ENCODE peak calls at places on chromosomes 13 and 19, in seven cellular contexts. One of them, this sample, is unnamed. For H3K4me1, the result is how much of the 10 kb centered on the place peaks cover.

GRCh38 chr19:36163813-36164212 is 11.6 kb upstream of the COX7A1 start:
- DNase-seq in lung: no peak
- DNase-seq in tibial nerve: no peak
- DNase-seq in GM23248: no peak
- DNase-seq in fibroblast of lung: no peak
- DNase-seq in mesenchymal stem cell: no peak
- DNase-seq in uterus: no peak
- DNase-seq in this sample: no peak

GRCh38 chr19:22335716-22336115 is 49.5 kb downstream of the ZNF729 start:
- DNase-seq in mesenchymal stem cell: no peak
- DNase-seq in lung: no peak
- DNase-seq in fibroblast of lung: no peak
- DNase-seq in uterus: no peak
- DNase-seq in tibial nerve: no peak
- DNase-seq in GM23248: no peak
- DNase-seq in this sample: no peak

GRCh38 chr13:27264181-27264580 is 6.4 kb upstream of the RASL11A start:
- DNase-seq in tibial nerve: no peak
- DNase-seq in GM23248: peak
- DNase-seq in lung: no peak
- DNase-seq in uterus: no peak
- DNase-seq in mesenchymal stem cell: peak
- DNase-seq in fibroblast of lung: peak
- DNase-seq in this sample: no peak

GRCh38 chr19:35882074-35882832 is 13.9 kb downstream of the APLP1 start:
- DNase-seq in lung: no peak
- DNase-seq in uterus: peak
- DNase-seq in fibroblast of lung: peak
- DNase-seq in mesenchymal stem cell: peak
- DNase-seq in tibial nerve: peak
- DNase-seq in GM23248: peak
- DNase-seq in this sample: peak

GRCh38 chr19:2391118-2391725 is 31.2 kb downstream of the TMPRSS9 start:
- DNase-seq in tibial nerve: peak
- DNase-seq in lung: no peak
- DNase-seq in fibroblast of lung: peak
- DNase-seq in mesenchymal stem cell: peak
- DNase-seq in uterus: peak
- DNase-seq in GM23248: peak
- DNase-seq in this sample: peak

GRCh38 chr13:76860706-76861105 is 25.5 kb downstream of the KCTD12 start:
- DNase-seq in mesenchymal stem cell: no peak
- DNase-seq in tibial nerve: no peak
- DNase-seq in uterus: no peak
- DNase-seq in lung: no peak
- DNase-seq in fibroblast of lung: no peak
- DNase-seq in GM23248: no peak
- DNase-seq in this sample: no peak

GRCh38 chr13:65892859-65893258 is 1337.3 kb downstream of the PCDH9 start:
- DNase-seq in mesenchymal stem cell: no peak
- DNase-seq in tibial nerve: no peak
- DNase-seq in fibroblast of lung: no peak
- DNase-seq in GM23248: no peak
- DNase-seq in lung: no peak
- DNase-seq in uterus: no peak
- DNase-seq in this sample: no peak

GRCh38 chr13:91132786-91133185 is 214.7 kb upstream of the MIR17HG start:
- DNase-seq in lung: no peak
- DNase-seq in mesenchymal stem cell: no peak
- DNase-seq in tibial nerve: no peak
- DNase-seq in GM23248: no peak
- DNase-seq in uterus: no peak
- DNase-seq in fibroblast of lung: peak
- DNase-seq in this sample: no peak

GRCh38 chr13:75226755-75227435 is 255.1 kb downstream of the TBC1D4 start:
- DNase-seq in tibial nerve: no peak
- DNase-seq in fibroblast of lung: peak
- DNase-seq in uterus: no peak
- DNase-seq in mesenchymal stem cell: peak
- DNase-seq in GM23248: peak
- DNase-seq in lung: peak
- DNase-seq in this sample: no peak

DNA sequence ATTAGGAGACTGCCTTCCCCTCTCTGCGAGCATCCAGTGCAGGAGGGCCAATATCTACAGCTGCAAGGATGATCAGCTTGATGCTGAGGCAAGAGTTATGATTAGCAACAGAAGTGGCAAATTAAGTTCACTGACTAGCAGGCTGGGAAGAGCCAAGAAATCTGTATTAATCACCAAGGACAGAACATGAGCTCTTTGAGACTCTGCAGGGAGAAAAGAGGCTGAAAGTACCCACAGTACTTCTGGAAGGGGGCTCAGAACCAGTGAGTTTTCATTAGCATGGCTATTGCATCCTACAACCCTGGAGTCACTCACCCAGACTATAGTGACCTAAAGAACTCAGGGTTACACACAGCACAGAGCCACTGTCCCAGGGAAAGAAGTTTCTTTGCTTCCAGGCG is 25.9 kb upstream of the MEDAG start:
- DNase-seq in fibroblast of lung: peak
- DNase-seq in mesenchymal stem cell: peak
- DNase-seq in GM23248: peak
- DNase-seq in uterus: no peak
- DNase-seq in tibial nerve: no peak
- DNase-seq in lung: no peak
- DNase-seq in this sample: no peak
- H3K4me1 ChIP-seq in fibroblast of lung: under half
- H3K4me1 ChIP-seq in mesenchymal stem cell: under half
- H3K4me1 ChIP-seq in GM23248: under half
- H3K4me1 ChIP-seq in uterus: under half
- H3K4me1 ChIP-seq in tibial nerve: under half
- H3K4me1 ChIP-seq in lung: under half
- H3K4me1 ChIP-seq in this sample: under half

DNA sequence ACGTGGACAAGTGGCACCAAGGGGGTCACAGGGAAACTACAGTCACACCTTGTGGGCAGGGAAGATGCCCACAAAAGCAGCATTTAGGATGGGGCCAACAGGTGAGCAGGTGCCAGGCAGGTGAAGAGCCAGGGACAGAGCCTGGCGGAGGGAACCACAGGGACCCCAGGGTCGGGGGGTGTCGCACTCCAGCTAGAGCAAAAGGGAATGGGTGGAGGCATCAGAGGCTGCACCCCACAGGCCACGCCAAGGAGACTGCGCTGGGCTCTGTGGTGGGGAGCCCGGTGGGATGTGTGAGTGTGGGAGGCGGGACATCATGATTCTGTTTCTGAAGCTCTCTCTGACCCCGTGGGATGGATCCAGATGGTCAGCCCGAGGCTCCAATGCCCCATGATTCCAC is 66.7 kb downstream of the EPS15L1 start:
- DNase-seq in uterus: no peak
- DNase-seq in lung: no peak
- DNase-seq in GM23248: no peak
- DNase-seq in mesenchymal stem cell: no peak
- DNase-seq in tibial nerve: no peak
- DNase-seq in fibroblast of lung: no peak
- DNase-seq in this sample: no peak
- H3K4me1 ChIP-seq in uterus: under half
- H3K4me1 ChIP-seq in lung: under half
- H3K4me1 ChIP-seq in GM23248: under half
- H3K4me1 ChIP-seq in mesenchymal stem cell: under half
- H3K4me1 ChIP-seq in tibial nerve: under half
- H3K4me1 ChIP-seq in fibroblast of lung: under half
- H3K4me1 ChIP-seq in this sample: under half

GRCh38 chr13:40535345-40535836 is 131.1 kb downstream of the FOXO1 start:
- DNase-seq in mesenchymal stem cell: no peak
- DNase-seq in lung: no peak
- DNase-seq in tibial nerve: no peak
- DNase-seq in uterus: no peak
- DNase-seq in fibroblast of lung: no peak
- DNase-seq in GM23248: no peak
- DNase-seq in this sample: no peak

GRCh38 chr13:40537146-40537895 is 129.1 kb downstream of the FOXO1 start:
- DNase-seq in uterus: no peak
- DNase-seq in GM23248: no peak
- DNase-seq in lung: no peak
- DNase-seq in fibroblast of lung: no peak
- DNase-seq in mesenchymal stem cell: no peak
- DNase-seq in tibial nerve: no peak
- DNase-seq in this sample: no peak

GRCh38 chr13:40533072-40533471 is 133.4 kb downstream of the FOXO1 start:
- DNase-seq in fibroblast of lung: no peak
- DNase-seq in tibial nerve: no peak
- DNase-seq in mesenchymal stem cell: no peak
- DNase-seq in uterus: no peak
- DNase-seq in GM23248: no peak
- DNase-seq in lung: no peak
- DNase-seq in this sample: no peak

GRCh38 chr13:40536443-40537113 is 129.9 kb downstream of the FOXO1 start:
- DNase-seq in GM23248: no peak
- DNase-seq in uterus: no peak
- DNase-seq in mesenchymal stem cell: no peak
- DNase-seq in lung: no peak
- DNase-seq in fibroblast of lung: no peak
- DNase-seq in tibial nerve: no peak
- DNase-seq in this sample: peak

DNA sequence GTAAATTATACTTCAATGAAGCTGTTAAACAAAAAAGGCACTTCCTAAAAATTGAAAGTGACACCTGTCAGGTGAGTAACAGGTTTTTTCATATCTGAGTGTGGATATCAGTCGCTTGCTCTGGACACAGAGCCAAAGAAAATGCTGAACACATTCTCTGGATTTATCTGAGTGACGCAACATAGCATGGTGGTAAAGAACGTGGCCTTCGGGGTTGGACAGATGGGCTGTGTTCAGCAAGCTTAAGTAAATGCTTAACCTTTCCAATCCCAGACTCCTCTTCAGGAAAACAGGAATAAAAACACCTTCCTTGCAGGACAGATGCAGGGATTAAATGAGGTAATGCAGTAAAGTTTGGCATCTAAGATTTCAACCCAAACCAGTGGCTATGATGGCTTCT is 132.0 kb downstream of the FOXO1 start:
- DNase-seq in uterus: no peak
- DNase-seq in GM23248: no peak
- DNase-seq in tibial nerve: no peak
- DNase-seq in fibroblast of lung: peak
- DNase-seq in mesenchymal stem cell: no peak
- DNase-seq in lung: no peak
- DNase-seq in this sample: no peak
- H3K4me1 ChIP-seq in uterus: under half
- H3K4me1 ChIP-seq in GM23248: under half
- H3K4me1 ChIP-seq in tibial nerve: under half
- H3K4me1 ChIP-seq in fibroblast of lung: under half
- H3K4me1 ChIP-seq in mesenchymal stem cell: under half
- H3K4me1 ChIP-seq in lung: under half
- H3K4me1 ChIP-seq in this sample: under half

GRCh38 chr19:19170053-19170945 is at the start of gene MEF2B:
- DNase-seq in fibroblast of lung: peak
- DNase-seq in GM23248: peak
- DNase-seq in tibial nerve: peak
- DNase-seq in mesenchymal stem cell: peak
- DNase-seq in lung: peak
- DNase-seq in uterus: no peak
- DNase-seq in this sample: peak
- H3K4me1 ChIP-seq in fibroblast of lung: under half
- H3K4me1 ChIP-seq in GM23248: under half
- H3K4me1 ChIP-seq in tibial nerve: under half
- H3K4me1 ChIP-seq in mesenchymal stem cell: under half
- H3K4me1 ChIP-seq in lung: under half
- H3K4me1 ChIP-seq in uterus: under half
- H3K4me1 ChIP-seq in this sample: under half

DNA sequence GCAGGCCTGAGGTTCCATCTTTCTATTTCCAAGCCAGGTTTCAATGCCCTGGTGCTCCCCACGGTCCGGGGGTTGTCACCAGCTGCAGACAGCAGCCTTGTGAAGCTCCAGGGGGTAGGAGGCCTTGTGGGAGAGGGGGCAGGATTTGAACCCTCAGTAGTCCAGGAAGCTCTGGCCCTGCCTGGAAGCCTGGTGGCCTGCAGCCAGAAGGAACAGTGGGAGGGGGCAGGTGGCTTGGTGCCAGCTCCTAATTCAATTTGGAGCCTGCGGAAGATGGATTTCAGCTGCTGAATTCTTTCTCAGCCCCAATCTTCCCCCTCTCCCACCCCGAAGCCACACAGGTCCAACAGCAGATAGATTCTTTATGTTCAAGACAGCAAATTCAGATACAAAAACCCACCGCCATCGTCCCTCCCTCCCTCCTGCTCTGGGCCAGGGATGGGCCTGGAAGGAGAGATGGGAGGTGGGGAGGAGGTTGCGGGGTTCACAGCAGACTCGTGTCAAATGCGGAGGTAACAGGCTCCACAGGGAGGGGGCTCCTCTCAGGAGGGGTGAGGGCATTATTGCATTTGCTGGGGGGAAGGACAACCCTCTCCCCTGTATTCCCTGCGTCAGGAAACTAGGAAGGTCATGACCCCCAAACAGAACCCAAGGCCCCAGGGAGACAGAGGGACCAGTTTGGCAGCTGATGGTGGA is 2.4 kb upstream of the PTGER1 start:
- DNase-seq in tibial nerve: no peak
- DNase-seq in uterus: no peak
- DNase-seq in fibroblast of lung: peak
- DNase-seq in lung: no peak
- DNase-seq in mesenchymal stem cell: no peak
- DNase-seq in GM23248: no peak
- DNase-seq in this sample: no peak
- H3K4me1 ChIP-seq in tibial nerve: under half
- H3K4me1 ChIP-seq in uterus: under half
- H3K4me1 ChIP-seq in fibroblast of lung: under half
- H3K4me1 ChIP-seq in lung: under half
- H3K4me1 ChIP-seq in mesenchymal stem cell: half or more
- H3K4me1 ChIP-seq in GM23248: under half
- H3K4me1 ChIP-seq in this sample: under half

DNA sequence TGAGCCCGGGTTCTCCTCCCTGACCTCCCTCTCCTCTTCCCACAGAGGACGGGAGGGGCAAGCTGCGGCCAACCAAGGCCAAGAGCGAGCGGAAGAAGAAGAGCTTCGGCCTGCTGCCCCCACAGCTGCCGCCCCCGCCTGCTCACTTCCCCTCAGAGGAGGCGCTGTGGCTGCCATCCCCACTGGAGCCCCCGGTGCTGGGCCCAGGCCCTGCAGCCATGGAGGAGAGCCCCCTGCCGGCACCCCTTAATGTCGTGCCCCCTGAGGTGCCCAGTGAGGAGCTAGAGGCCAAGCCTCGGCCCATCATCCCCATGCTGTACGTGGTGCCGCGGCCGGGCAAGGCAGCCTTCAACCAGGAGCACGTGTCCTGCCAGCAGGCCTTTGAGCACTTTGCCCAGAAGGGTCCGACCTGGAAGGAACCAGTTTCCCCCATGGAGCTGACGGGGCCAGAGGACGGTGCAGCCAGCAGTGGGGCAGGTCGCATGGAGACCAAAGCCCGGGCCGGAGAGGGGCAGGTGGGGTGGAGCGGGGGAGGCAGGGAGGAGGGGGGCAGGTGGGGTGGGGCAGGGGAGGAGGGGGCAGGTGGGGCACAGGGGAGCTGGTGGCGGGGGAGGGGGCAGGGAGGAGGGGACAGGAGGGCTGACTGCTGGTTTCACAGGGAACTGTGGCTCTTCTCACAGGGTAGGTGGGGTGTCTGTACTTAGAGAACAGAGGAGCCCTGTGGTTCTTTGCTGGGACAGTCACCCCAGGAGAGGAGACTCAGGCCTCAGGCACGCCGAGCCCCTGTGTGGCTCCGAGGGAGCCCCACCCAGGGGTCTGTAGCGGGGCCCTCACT is 162.3 kb downstream of the KDM4B start:
- DNase-seq in mesenchymal stem cell: no peak
- DNase-seq in uterus: no peak
- DNase-seq in fibroblast of lung: no peak
- DNase-seq in lung: no peak
- DNase-seq in GM23248: no peak
- DNase-seq in tibial nerve: no peak
- DNase-seq in this sample: no peak
- H3K4me1 ChIP-seq in mesenchymal stem cell: under half
- H3K4me1 ChIP-seq in uterus: under half
- H3K4me1 ChIP-seq in fibroblast of lung: under half
- H3K4me1 ChIP-seq in lung: under half
- H3K4me1 ChIP-seq in GM23248: under half
- H3K4me1 ChIP-seq in tibial nerve: under half
- H3K4me1 ChIP-seq in this sample: under half

This sample was measured in prostate gland.